ENCODE peak calls at places on chromosomes 2 and 18, in five cellular contexts. P is H1, M is IMR-90, X is H9, F is mesendoderm. J is an unnamed sample.

GRCh38 chr2:223104336-223104735 is 52.3 kb downstream of the KCNE4 start:
- DNase-seq in F (no peak), X (no peak), P (no peak), M (no peak), J (no peak)

GRCh38 chr2:1020206-1020605 is 69.6 kb downstream of the SNTG2 start:
- DNase-seq in X (no peak), M (no peak), P (no peak), F (no peak), J (no peak)

GRCh38 chr2:226011716-226012115 is 612.2 kb downstream of the NYAP2 start:
- DNase-seq in F (no peak), M (no peak), X (no peak), P (no peak), J (no peak)

GRCh38 chr2:3457524-3458395 is 61.6 kb downstream of the ADI1 start:
- DNase-seq in X (peak; percentile 18), F (no peak), M (no peak), P (no peak), J (no peak)

GRCh38 chr18:8959551-8960135 is 142.9 kb upstream of the NDUFV2 start:
- DNase-seq in P (no peak), M (no peak), X (no peak), F (peak; percentile 82), J (no peak)

GRCh38 chr2:99653433-99653832 is 163.6 kb upstream of the REV1 start:
- DNase-seq in X (no peak), F (no peak), M (no peak), P (no peak), J (no peak)

GRCh38 chr2:236919209-236919608 is 166.5 kb upstream of the COPS8 start:
- DNase-seq in F (no peak), P (no peak), M (peak; percentile 8), X (no peak), J (no peak)

GRCh38 chr2:45935791-45936622 is 284.5 kb downstream of the PRKCE start:
- DNase-seq in M (peak; percentile 99), X (peak; percentile 85), F (peak; percentile 90), P (no peak), J (peak; percentile 65)

GRCh38 chr18:58993260-58993659 is 128.6 kb downstream of the ZNF532 start:
- DNase-seq in X (no peak), M (peak; percentile 90), F (no peak), P (no peak), J (no peak)

GRCh38 chr18:3599235-3599634 is 149.3 kb downstream of the TGIF1 start:
- DNase-seq in X (no peak), M (no peak), F (no peak), P (no peak), J (no peak)
- H2AK5ac ChIP-seq in X (no peak overlapping the region), M (peak overlapping the region; percentile 2), F (no peak overlapping the region), P (peak overlapping the region; percentile 43), J (no peak overlapping the region)

GRCh38 chr2:215615067-215615828 is 179.4 kb upstream of the FN1 start:
- DNase-seq in P (no peak), F (no peak), M (no peak), X (no peak), J (no peak)

GRCh38 chr2:215617060-215617824 is 181.4 kb upstream of the FN1 start:
- DNase-seq in M (no peak), P (no peak), X (no peak), F (peak; percentile 65), J (no peak)

GRCh38 chr2:215614296-215614695 is 178.4 kb upstream of the FN1 start:
- DNase-seq in F (no peak), X (no peak), P (no peak), M (no peak), J (no peak)

GRCh38 chr2:215618145-215618544 is 182.3 kb upstream of the FN1 start:
- DNase-seq in F (no peak), X (no peak), P (no peak), M (no peak), J (no peak)

GRCh38 chr2:215615829-215616226 is 180.0 kb upstream of the FN1 start:
- DNase-seq in P (no peak), F (no peak), M (no peak), X (no peak), J (no peak)
- H2AK5ac ChIP-seq in P (no peak overlapping the region), F (peak overlapping the region; percentile 18), M (peak overlapping the region; percentile 27), X (no peak overlapping the region), J (no peak overlapping the region)

GRCh38 chr2:18926633-18927524 is 337.5 kb upstream of the NT5C1B start:
- DNase-seq in X (no peak), P (no peak), M (no peak), F (no peak), J (no peak)

GRCh38 chr2:18927525-18928232 is 338.3 kb upstream of the NT5C1B start:
- DNase-seq in M (no peak), P (no peak), F (no peak), X (no peak), J (no peak)

GRCh38 chr2:18918280-18918679 is 328.9 kb upstream of the NT5C1B start:
- DNase-seq in F (no peak), P (no peak), X (no peak), M (no peak), J (no peak)

GRCh38 chr2:18924905-18925691 is 335.7 kb upstream of the NT5C1B start:
- DNase-seq in M (peak; percentile 94), F (peak; percentile 28), P (no peak), X (no peak), J (no peak)

DNA sequence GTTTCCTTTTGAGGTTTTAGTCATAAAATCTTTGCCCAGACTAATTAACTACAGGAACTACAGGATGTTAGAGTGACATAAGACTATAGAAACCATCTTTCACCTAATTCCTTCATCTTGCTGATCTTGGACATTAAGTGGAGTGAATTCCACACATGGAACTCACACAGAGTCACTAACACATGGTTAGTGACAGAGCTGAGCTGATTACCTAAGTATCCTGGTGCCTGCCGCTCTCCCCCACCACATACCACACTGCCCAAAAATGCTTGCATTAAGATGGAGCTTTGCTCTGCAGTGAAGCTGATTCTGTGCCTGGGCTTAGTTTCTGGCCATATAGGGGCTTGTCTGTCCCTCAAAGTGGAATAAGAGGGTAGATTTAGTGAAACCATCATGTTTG is 332.9 kb upstream of the NT5C1B start:
- DNase-seq in P (no peak), X (no peak), F (peak; percentile 22), M (peak; percentile 28), J (no peak)
- H2AK5ac ChIP-seq in P (no peak overlapping the region), X (no peak overlapping the region), F (no peak overlapping the region), M (no peak overlapping the region), J (no peak overlapping the region)

DNA sequence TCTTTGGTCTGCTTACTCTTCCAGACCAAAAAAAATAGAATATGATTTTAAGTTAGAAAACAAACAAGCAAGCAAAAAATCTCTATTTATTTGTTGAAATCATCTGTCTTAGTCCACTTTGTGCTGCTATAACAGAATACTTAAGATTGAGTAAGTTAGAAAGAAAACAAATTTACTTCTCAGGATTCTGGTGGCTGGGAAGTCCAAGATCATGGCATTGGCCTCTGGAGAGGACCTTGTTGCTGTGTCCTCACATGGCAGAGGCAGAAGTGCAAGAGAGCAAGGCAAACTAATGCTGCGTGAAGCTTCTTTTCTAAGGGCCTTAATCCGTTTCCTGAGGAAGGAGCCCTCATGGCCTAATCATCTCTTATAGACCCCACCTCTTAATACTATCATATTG is 156.2 kb downstream of the SPP2 start:
- DNase-seq in M (no peak), F (no peak), X (no peak), P (no peak), J (no peak)
- H2AK5ac ChIP-seq in M (no peak overlapping the region), F (no peak overlapping the region), X (no peak overlapping the region), P (no peak overlapping the region), J (no peak overlapping the region)

DNA sequence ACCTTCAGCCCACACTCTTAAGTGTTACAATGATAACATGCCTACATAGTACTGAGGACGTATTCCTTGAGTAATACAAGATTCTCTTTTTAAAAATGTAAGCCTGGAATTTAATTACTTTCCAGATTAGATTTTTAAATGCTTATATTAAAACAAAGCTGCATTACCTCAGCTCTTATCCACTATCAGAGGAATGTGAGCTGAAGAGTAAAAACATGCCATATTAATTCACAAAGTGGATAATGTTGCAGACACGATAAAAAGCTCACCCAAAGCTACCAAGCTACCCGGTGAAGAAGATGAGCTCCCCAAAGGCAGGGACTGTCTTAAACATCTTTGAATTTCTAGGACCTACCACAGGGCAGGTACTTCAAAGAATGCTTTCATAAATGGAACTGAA is 107.8 kb downstream of the NOL10 start:
- DNase-seq in X (no peak), P (no peak), F (no peak), M (peak; percentile 23), J (no peak)
- H2AK5ac ChIP-seq in X (no peak overlapping the region), P (no peak overlapping the region), F (no peak overlapping the region), M (no peak overlapping the region), J (no peak overlapping the region)

DNA sequence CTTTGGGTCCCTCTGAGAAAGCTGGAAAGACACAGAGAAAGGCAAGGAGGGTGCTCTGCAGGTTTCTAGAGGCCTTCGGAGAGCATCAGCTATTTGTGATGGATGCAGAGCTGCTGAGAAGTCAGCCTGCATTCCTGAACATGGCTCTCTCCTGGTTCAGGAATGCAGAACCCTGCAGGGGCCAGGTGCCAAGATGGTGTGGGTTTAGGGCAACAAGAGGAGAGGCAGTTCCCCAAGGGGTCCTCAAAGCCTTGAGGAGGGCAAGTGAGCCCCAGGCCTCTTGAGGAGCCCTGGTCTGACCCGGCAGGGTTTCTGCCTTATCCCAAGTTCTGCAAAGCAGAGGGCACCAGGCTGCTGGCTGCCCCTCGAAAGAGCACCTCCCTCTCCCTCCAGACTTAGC is 93.3 kb downstream of the HS1BP3 start:
- DNase-seq in P (no peak), M (no peak), X (no peak), F (peak; percentile 51), J (no peak)
- H2AK5ac ChIP-seq in P (no peak overlapping the region), M (no peak overlapping the region), X (no peak overlapping the region), F (no peak overlapping the region), J (no peak overlapping the region)

GRCh38 chr2:73113634-73113958 is 848 bp upstream of the RAB11FIP5 start:
- DNase-seq in F (no peak), P (no peak), X (no peak), M (no peak), J (no peak)

GRCh38 chr2:73112913-73113633 is at the start of gene RAB11FIP5:
- DNase-seq in F (peak; percentile 71), M (peak; percentile 88), X (peak; percentile 87), P (no peak), J (peak; percentile 80)

GRCh38 chr2:73112026-73112912 is 479 bp downstream of the RAB11FIP5 start:
- DNase-seq in P (no peak), M (peak; percentile 49), F (peak; percentile 77), X (peak; percentile 57), J (peak; percentile 44)

GRCh38 chr2:73116182-73116960 is 3.6 kb upstream of the RAB11FIP5 start:
- DNase-seq in P (no peak), F (no peak), X (no peak), M (no peak), J (no peak)

GRCh38 chr2:73114273-73114867 is 1.6 kb upstream of the RAB11FIP5 start:
- DNase-seq in M (peak; percentile 70), P (no peak), F (no peak), X (no peak), J (no peak)
- H2AK5ac ChIP-seq in M (peak overlapping the region; percentile 92), P (no peak overlapping the region), F (no peak overlapping the region), X (no peak overlapping the region), J (no peak overlapping the region)